ENCODE peak calls at places on chromosomes 6 and 20, in five cellular contexts. I is neuronal stem cell, R is trophoblast cell, A is H9, M is H1. Z is an unnamed sample.

GRCh38 chr6:19465760-19466159 is 371.4 kb upstream of the ID4 start:
- DNase-seq in M (no peak), A (no peak), I (no peak), R (no peak), Z (peak; percentile 31)

GRCh38 chr6:52253494-52253893 is 9.2 kb upstream of the IL17F start:
- DNase-seq in A (no peak), I (no peak), M (no peak), R (no peak), Z (no peak)

GRCh38 chr6:166563200-166563599 is 23.3 kb downstream of the RAMACL start:
- DNase-seq in R (no peak), M (no peak), A (no peak), I (no peak), Z (no peak)

GRCh38 chr6:168964138-168964892 is 289.3 kb downstream of the THBS2 start:
- DNase-seq in R (peak; percentile 83), M (no peak), A (no peak), I (no peak), Z (no peak)

GRCh38 chr6:40210628-40211056 is 276.4 kb upstream of the MOCS1 start:
- DNase-seq in M (no peak), R (peak; percentile 74), I (no peak), A (no peak), Z (no peak)

GRCh38 chr20:61049684-61050083 is 202.4 kb upstream of the CDH4 start:
- DNase-seq in A (no peak), R (no peak), I (no peak), M (no peak), Z (no peak)

GRCh38 chr6:152952866-152953509 is 29.9 kb downstream of the FBXO5 start:
- DNase-seq in M (no peak), R (peak; percentile 67), A (no peak), I (no peak), Z (peak; percentile 63)

GRCh38 chr6:52596371-52597028 is 19.6 kb upstream of the TRAM2 start:
- DNase-seq in R (no peak), M (no peak), I (no peak), A (no peak), Z (peak; percentile 84)

GRCh38 chr6:106894978-106895702 is 79.4 kb downstream of the CD24 start:
- DNase-seq in A (no peak), I (no peak), M (no peak), R (peak; percentile 66), Z (peak; percentile 11)

GRCh38 chr20:47453167-47453782 is 48.4 kb upstream of the NCOA3 start:
- DNase-seq in R (peak; percentile 92), M (no peak), I (no peak), A (no peak), Z (peak; percentile 93)

GRCh38 chr6:116332096-116332495 is 38.7 kb upstream of the DSE start:
- DNase-seq in R (no peak), I (no peak), M (no peak), A (no peak), Z (no peak)

GRCh38 chr20:58623579-58624473 is 27.3 kb upstream of the STX16 start:
- DNase-seq in A (no peak), R (peak; percentile 87), M (peak; percentile 41), I (no peak), Z (peak; percentile 97)

GRCh38 chr6:52373294-52373693 is 11.3 kb downstream of the PAQR8 start:
- DNase-seq in M (no peak), A (no peak), R (no peak), I (no peak), Z (no peak)

GRCh38 chr6:44237813-44238433 is 9.0 kb upstream of the HSP90AB1 start:
- DNase-seq in M (no peak), I (no peak), R (peak; percentile 86), A (peak; percentile 69), Z (peak; percentile 56)

GRCh38 chr6:105488521-105489212 is 85.8 kb upstream of the PREP start:
- DNase-seq in R (no peak), A (no peak), M (no peak), I (no peak), Z (peak; percentile 36)

GRCh38 chr6:8507286-8507685 is 71.9 kb upstream of the SLC35B3 start:
- DNase-seq in M (no peak), A (no peak), I (no peak), R (no peak), Z (no peak)

GRCh38 chr6:14321992-14322772 is 204.6 kb downstream of the CD83 start:
- DNase-seq in M (no peak), R (peak; percentile 28), A (peak; percentile 68), I (no peak), Z (no peak)

GRCh38 chr6:48765352-48765961 is 654.5 kb upstream of the PTCHD4 start:
- DNase-seq in R (peak; percentile 59), A (peak; percentile 44), M (peak; percentile 25), I (peak; percentile 64), Z (peak; percentile 76)

GRCh38 chr6:33248643-33248931 is 23.1 kb downstream of the VPS52 start:
- DNase-seq in M (no peak), R (no peak), A (no peak), I (no peak), Z (no peak)

GRCh38 chr20:36197271-36197670 is 39.0 kb upstream of the AAR2 start:
- DNase-seq in I (no peak), A (no peak), R (no peak), M (no peak), Z (no peak)

GRCh38 chr6:134381926-134382325 is 64.0 kb upstream of the SGK1 start:
- DNase-seq in R (no peak), A (no peak), I (no peak), M (no peak), Z (no peak)

DNA sequence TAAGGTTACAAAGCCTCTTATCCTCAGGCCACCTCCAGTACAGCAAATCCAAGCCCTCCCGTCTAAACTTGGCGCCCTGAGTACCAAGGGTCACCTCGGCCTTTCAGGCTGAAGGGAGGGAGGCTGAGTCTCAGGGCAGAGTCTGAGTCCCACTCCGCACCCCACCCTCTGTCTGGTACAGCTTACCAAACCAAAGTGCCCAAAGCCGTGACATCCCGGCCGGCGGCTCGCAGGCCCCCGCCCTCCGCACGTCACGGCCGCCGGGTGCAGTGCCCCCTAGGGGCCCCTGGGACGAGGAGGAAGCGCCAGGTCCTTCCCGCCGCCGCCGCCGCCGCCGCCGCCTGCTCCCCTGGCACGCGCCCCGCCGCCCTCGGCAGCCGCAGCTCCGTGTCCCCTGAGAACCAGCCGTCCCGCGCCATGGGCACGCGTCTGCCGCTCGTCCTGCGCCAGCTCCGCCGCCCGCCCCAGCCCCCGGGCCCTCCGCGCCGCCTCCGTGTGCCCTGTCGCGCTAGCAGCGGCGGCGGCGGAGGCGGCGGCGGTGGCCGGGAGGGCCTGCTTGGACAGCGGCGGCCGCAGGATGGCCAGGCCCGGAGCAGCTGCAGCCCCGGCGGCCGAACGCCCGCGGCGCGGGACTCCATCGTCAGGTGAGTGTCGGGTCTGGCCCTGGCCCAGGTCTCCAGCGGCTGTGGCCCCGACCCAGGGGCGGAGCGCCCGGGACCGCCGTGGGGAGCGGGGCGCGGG is at the start of gene MTHFD1L:
- DNase-seq in I (peak; percentile 68), M (no peak), A (peak; percentile 84), R (peak; percentile 88), Z (peak; percentile 91)
- H2BK120ac ChIP-seq in I (peak within 1 kb of the TSS; percentile 81), M (no peak within 1 kb of the TSS), A (peak within 1 kb of the TSS; percentile 53), R (peak within 1 kb of the TSS; percentile 89), Z (peak within 1 kb of the TSS; percentile 97)

GRCh38 chr20:49682278-49682677 is 31.4 kb downstream of the B4GALT5 start:
- DNase-seq in R (no peak), M (no peak), A (no peak), I (no peak), Z (no peak)

GRCh38 chr20:49685809-49686208 is 27.9 kb downstream of the B4GALT5 start:
- DNase-seq in A (no peak), M (no peak), I (no peak), R (no peak), Z (peak; percentile 72)

GRCh38 chr20:49682798-49683197 is 30.9 kb downstream of the B4GALT5 start:
- DNase-seq in M (no peak), R (no peak), I (no peak), A (no peak), Z (no peak)

GRCh38 chr20:49685161-49685601 is 28.5 kb downstream of the B4GALT5 start:
- DNase-seq in M (no peak), A (no peak), I (no peak), R (no peak), Z (no peak)

DNA sequence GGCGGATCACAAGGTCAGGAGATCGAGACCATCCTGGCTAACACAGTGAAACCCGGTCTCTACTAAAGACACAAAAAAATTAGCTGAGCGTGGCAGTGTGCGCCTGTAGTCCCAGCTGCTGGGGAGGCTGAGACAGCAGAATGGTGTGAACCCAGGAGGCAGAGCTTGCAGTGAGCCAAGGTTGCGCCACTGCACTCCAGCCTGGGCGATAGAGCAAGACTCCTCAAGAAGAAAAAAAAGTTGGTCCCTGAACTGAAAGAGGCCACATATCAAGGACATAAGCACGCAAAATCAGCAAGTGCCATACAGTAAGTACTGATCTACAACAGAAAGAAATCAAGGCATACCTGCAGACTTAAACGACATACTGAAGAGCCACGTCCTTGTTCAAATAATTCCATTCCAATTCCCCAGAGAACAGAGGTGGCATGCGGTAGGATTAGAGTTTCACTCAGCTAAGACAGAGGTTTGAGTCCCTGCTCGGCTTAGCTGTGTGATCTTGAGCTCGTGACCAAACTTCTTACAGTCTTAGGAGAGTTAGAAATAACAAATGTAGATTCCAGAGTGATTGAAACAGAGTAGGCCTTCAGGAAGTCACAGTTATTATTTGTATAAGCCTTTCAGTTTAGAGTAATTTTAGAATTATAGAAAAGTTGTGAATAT is 29.2 kb downstream of the B4GALT5 start:
- DNase-seq in M (no peak), R (peak; percentile 60), I (no peak), A (no peak), Z (no peak)
- H3K9ac ChIP-seq in M (no peak overlapping the region), R (no peak overlapping the region), I (no peak overlapping the region), A (no peak overlapping the region), Z (no peak overlapping the region)

DNA sequence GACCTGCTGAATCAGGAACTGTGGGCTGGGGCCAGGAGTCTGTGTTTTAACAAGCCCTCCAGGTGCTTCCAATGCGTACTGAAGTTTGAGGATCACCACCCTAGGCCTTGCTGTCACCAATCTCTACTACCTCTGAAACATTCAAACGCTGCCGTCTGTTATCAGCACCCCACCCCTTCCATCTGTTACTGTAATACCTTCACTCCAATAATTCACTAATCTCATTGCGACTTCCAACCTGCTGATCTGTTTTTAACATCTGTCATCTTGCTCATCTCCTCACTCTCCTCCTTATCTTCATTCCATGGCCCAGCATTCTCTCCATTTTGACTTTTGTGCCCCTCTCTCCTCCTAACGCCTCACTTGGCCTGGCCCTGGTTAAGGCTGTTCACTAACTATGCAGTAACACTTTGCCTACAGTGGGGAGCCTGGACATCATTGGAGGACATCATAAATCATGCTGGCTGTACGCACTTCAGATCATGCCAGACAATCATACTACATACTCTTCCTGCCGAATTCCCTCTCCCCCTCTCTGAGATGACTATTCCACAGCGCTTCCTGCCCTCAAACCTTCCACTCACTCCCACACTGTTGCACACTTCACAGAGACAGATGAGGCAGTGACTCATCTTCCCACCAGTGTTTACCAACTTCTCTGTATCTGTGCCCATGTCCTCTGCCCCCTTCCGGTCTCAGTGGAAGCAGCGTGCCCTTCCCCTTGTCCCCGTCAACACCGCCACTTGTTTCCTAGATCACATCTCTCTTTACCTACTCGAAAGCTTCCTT is 3.0 kb upstream of the GUCA1B start:
- DNase-seq in A (no peak), M (no peak), I (no peak), R (no peak), Z (peak; percentile 90)
- H2BK120ac ChIP-seq in A (no peak overlapping the region), M (no peak overlapping the region), I (no peak overlapping the region), R (no peak overlapping the region), Z (peak overlapping the region; percentile 92)

GRCh38 chr6:129490551-129491245 is 219.3 kb downstream of the ARHGAP18 start:
- DNase-seq in M (no peak), R (peak; percentile 92), A (no peak), I (no peak), Z (peak; percentile 98)
- H3K9ac ChIP-seq in M (no peak overlapping the region), R (no peak overlapping the region), A (no peak overlapping the region), I (no peak overlapping the region), Z (peak overlapping the region; percentile 75)

Z was measured in IMR-90.